ENCODE peak calls at places on chromosomes 12 and 14, in seven cellular contexts. U is transverse colon, D is cardiac muscle cell, L is BJ, F is cardiac fibroblast, W is dorsolateral prefrontal cortex, P is thoracic aorta. I is an unnamed sample.

GRCh38 chr12:29403991-29404390 is 23.0 kb upstream of the ERGIC2 start:
- DNase-seq in U (no peak), D (no peak), L (no peak), F (no peak), W (no peak), P (no peak), I (no peak)

GRCh38 chr12:26434299-26434915 is 239.0 kb downstream of the SSPN start:
- DNase-seq in U (peak), D (peak), L (peak), F (peak), W (no peak), P (no peak), I (no peak)

GRCh38 chr14:102086972-102087761 is at the start of gene HSP90AA1:
- DNase-seq in U (peak), D (peak), L (peak), F (peak), W (peak), P (peak), I (no peak)

GRCh38 chr12:12540261-12541013 is 22.2 kb downstream of the DUSP16 start:
- DNase-seq in U (no peak), D (no peak), L (no peak), F (no peak), W (no peak), P (no peak), I (no peak)

GRCh38 chr12:101004891-101005290 is 205.1 kb downstream of the SLC5A8 start:
- DNase-seq in U (no peak), D (no peak), L (no peak), F (no peak), W (no peak), P (no peak), I (no peak)

GRCh38 chr14:82806426-82806825 is 1272.8 kb upstream of the SEL1L start:
- DNase-seq in U (no peak), D (no peak), L (no peak), F (no peak), W (no peak), P (no peak), I (no peak)

GRCh38 chr12:81819991-81820633 is 61.0 kb upstream of the PPFIA2 start:
- DNase-seq in U (no peak), D (no peak), L (no peak), F (peak), W (no peak), P (no peak), I (no peak)

GRCh38 chr12:39368891-39369290 is 74.0 kb downstream of the KIF21A start:
- DNase-seq in U (no peak), D (no peak), L (no peak), F (no peak), W (no peak), P (no peak), I (no peak)

GRCh38 chr12:113003631-113004030 is 25.3 kb downstream of the OAS2 start:
- DNase-seq in U (no peak), D (no peak), L (no peak), F (no peak), W (no peak), P (no peak), I (no peak)

GRCh38 chr12:113002676-113003075 is 24.4 kb downstream of the OAS2 start:
- DNase-seq in U (no peak), D (no peak), L (no peak), F (no peak), W (no peak), P (no peak), I (no peak)

GRCh38 chr12:113006641-113007040 is 28.3 kb downstream of the OAS2 start:
- DNase-seq in U (no peak), D (no peak), L (no peak), F (no peak), W (no peak), P (no peak), I (no peak)

GRCh38 chr12:113007166-113007565 is 28.8 kb downstream of the OAS2 start:
- DNase-seq in U (no peak), D (no peak), L (peak), F (peak), W (no peak), P (no peak), I (no peak)

DNA sequence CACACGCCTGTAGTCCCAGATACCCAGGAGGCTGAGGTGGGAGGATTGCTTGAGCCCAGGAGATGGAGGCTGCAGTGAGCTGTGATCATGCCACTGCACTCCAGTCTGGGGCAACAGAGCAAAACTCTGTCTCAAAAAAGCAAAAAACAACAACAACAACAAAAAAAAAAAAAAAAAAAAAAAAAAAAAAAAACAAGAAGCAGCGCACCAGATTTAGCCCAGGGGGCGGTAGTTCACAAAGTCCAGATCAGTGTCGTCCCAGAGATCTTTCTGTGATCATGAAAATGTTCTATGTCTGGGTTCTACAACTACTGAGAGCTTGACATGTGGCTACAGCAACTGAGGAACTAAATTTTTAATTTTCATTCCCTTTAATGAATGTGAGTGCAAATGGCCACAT is 27.4 kb downstream of the OAS2 start:
- DNase-seq in U (no peak), D (peak), L (no peak), F (peak), W (no peak), P (no peak), I (no peak)
- TF ChIP-seq CTCF in U (no peak), D (peak), L (peak), F (peak), W (peak), P (no peak), I (no peak)

GRCh38 chr12:54439521-54440255 is 20.6 kb upstream of the ITGA5 start:
- DNase-seq in U (no peak), D (peak), L (peak), F (peak), W (no peak), P (no peak), I (peak)

GRCh38 chr12:54444202-54444601 is 25.1 kb upstream of the ITGA5 start:
- DNase-seq in U (no peak), D (no peak), L (no peak), F (no peak), W (no peak), P (no peak), I (no peak)

GRCh38 chr12:54442071-54442470 is 23.0 kb upstream of the ITGA5 start:
- DNase-seq in U (no peak), D (no peak), L (no peak), F (no peak), W (no peak), P (no peak), I (no peak)

GRCh38 chr12:54439096-54439495 is 20.0 kb upstream of the ITGA5 start:
- DNase-seq in U (no peak), D (no peak), L (no peak), F (no peak), W (no peak), P (no peak), I (no peak)

GRCh38 chr12:54443446-54443845 is 24.4 kb upstream of the ITGA5 start:
- DNase-seq in U (no peak), D (no peak), L (no peak), F (no peak), W (no peak), P (no peak), I (no peak)
- H3K4me3 ChIP-seq in U (no peak), D (no peak), L (no peak), F (no peak), W (no peak), P (no peak), I (no peak)

DNA sequence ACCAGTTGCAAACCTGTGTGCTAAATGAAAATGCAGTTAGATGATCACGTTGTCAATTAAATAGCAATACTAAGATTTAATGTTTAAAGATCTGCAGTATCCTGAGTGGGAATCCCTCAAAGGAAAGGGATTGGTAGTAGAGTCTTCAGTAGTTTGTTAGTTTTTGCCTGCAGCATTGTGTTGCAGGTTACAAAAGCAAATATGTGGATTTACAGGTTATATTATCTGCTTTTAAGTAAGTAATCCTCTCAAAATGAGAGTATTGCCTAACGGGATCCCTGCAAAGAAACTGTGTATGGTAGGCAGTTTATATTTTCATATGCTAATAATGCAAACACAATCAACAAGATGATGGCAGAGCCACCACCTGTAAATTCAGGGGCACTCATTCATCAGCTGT is 72.2 kb upstream of the OSBPL8 start:
- DNase-seq in U (no peak), D (no peak), L (no peak), F (no peak), W (no peak), P (no peak), I (no peak)
- TF ChIP-seq CTCF in U (no peak), D (no peak), L (no peak), F (no peak), W (no peak), P (no peak), I (no peak)

GRCh38 chr14:104681689-104682074 is 7.7 kb upstream of the INF2 start:
- DNase-seq in U (peak), D (peak), L (no peak), F (peak), W (peak), P (peak), I (no peak)
- H3K4me3 ChIP-seq in U (no peak), D (no peak), L (no peak), F (peak), W (peak), P (peak), I (peak)

GRCh38 chr12:52170827-52171226 is 21.0 kb downstream of the KRT80 start:
- DNase-seq in U (no peak), D (no peak), L (no peak), F (no peak), W (no peak), P (no peak), I (no peak)

GRCh38 chr12:52172956-52173355 is 18.9 kb downstream of the KRT80 start:
- DNase-seq in U (no peak), D (no peak), L (no peak), F (no peak), W (no peak), P (no peak), I (no peak)

GRCh38 chr12:52173526-52173925 is 18.3 kb downstream of the KRT80 start:
- DNase-seq in U (no peak), D (no peak), L (no peak), F (no peak), W (no peak), P (no peak), I (no peak)

GRCh38 chr12:52169886-52170285 is 21.9 kb downstream of the KRT80 start:
- DNase-seq in U (no peak), D (no peak), L (no peak), F (no peak), W (no peak), P (no peak), I (no peak)

DNA sequence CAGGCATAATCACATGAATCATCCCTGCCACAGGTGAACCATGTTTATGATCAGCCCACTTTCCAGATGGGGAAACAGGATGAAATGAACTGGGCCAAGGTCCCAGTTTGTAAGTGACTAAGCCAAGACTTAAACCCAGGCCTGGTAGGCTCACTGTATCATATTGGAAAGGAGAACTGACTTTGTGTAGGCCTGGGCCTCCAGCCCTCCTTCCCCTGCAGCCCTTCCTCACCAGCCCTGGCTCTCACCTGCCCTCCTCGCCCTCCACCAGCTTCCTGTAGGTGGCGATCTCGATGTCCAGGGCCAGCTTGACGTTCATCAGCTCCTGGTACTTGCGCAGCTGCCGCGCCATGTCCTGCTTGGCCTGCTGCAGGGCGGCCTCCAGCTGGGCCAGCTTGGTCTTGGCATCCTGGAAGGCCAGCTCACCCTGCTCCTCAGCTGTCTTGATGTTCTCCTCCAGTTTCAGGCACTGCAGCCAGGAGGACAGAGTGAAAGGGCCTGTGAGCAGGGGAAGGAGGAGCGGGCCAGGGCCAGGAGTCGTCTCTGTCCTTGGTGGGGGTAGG is 19.8 kb downstream of the KRT80 start:
- DNase-seq in U (peak), D (no peak), L (no peak), F (peak), W (no peak), P (no peak), I (no peak)
- TF ChIP-seq CTCF in U (peak), D (peak), L (peak), F (peak), W (no peak), P (no peak), I (peak)

GRCh38 chr12:3752096-3752709 is 706 bp downstream of the CRACR2A start:
- DNase-seq in U (peak), D (no peak), L (no peak), F (peak), W (no peak), P (no peak), I (no peak)

GRCh38 chr12:3752741-3753486 is at the start of gene CRACR2A:
- DNase-seq in U (peak), D (peak), L (no peak), F (peak), W (no peak), P (no peak), I (no peak)

GRCh38 chr12:3748620-3749019 is 4.3 kb downstream of the CRACR2A start:
- DNase-seq in U (no peak), D (no peak), L (no peak), F (no peak), W (no peak), P (no peak), I (no peak)

GRCh38 chr12:3751151-3752095 is 1.5 kb downstream of the CRACR2A start:
- DNase-seq in U (no peak), D (no peak), L (no peak), F (no peak), W (no peak), P (no peak), I (no peak)

DNA sequence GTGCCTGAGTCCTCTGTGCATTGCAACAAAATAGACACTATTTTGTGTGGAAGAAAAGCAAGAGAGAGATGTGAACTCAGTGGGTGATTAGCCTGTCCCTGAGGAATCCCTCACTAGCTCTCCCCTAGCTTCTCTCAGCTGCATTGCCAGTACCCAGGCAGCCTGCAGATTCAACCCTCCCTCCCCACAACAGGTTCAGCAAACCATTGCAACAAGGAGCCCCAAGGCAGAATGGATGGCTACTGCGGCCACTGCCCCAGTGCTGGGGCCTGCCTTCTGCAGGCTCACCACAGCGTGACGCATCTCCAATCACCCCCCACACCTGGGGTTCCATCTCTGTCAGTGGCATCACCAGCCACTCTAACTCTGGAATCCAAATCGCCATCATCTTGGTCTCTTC is 2.3 kb downstream of the CRACR2A start:
- DNase-seq in U (no peak), D (no peak), L (no peak), F (no peak), W (no peak), P (no peak), I (no peak)
- H3K4me3 ChIP-seq in U (no peak), D (no peak), L (no peak), F (no peak), W (no peak), P (no peak), I (no peak)

I was measured in AG04449.